ENCODE peak calls at places on chromosomes 11 and 22, in seven cellular contexts. Q is esophagus muscularis mucosa, B is left ventricle myocardium inferior, X is uterus, V is dorsolateral prefrontal cortex, R is GM06990, J is AG04450. A is an unnamed sample.

GRCh38 chr11:7667460-7667859 is 5.8 kb downstream of the CYB5R2 start:
- DNase-seq in Q (no peak), B (no peak), X (no peak), V (no peak), R (no peak), J (no peak), A (no peak)

GRCh38 chr11:126175261-126175885 is 36.1 kb downstream of the RPUSD4 start:
- DNase-seq in Q (no peak), B (peak), X (peak), V (no peak), R (no peak), J (no peak), A (peak)

GRCh38 chr11:95014184-95014821 is 10.8 kb upstream of the KDM4E start:
- DNase-seq in Q (no peak), B (no peak), X (no peak), V (no peak), R (no peak), J (no peak), A (no peak)

GRCh38 chr11:21883354-21883753 is 309.5 kb upstream of the ANO5 start:
- DNase-seq in Q (no peak), B (no peak), X (no peak), V (no peak), R (no peak), J (no peak), A (no peak)

GRCh38 chr11:129894281-129895125 is 875 bp downstream of the NFRKB start:
- DNase-seq in Q (no peak), B (no peak), X (no peak), V (no peak), R (no peak), J (no peak), A (no peak)

GRCh38 chr11:7292902-7293301 is 41.2 kb downstream of the SYT9 start:
- DNase-seq in Q (no peak), B (no peak), X (no peak), V (no peak), R (no peak), J (no peak), A (no peak)

GRCh38 chr11:109641549-109641948 is 219.6 kb downstream of the C11orf87 start:
- DNase-seq in Q (no peak), B (no peak), X (no peak), V (no peak), R (no peak), J (peak), A (no peak)

GRCh38 chr11:85831050-85831449 is 20.1 kb upstream of the SYTL2 start:
- DNase-seq in Q (no peak), B (no peak), X (no peak), V (no peak), R (no peak), J (no peak), A (no peak)

GRCh38 chr11:121163658-121164308 is 62.7 kb downstream of the TECTA start:
- DNase-seq in Q (peak), B (no peak), X (no peak), V (no peak), R (no peak), J (no peak), A (no peak)

GRCh38 chr11:125348704-125349635 is 147.1 kb downstream of the FEZ1 start:
- DNase-seq in Q (no peak), B (peak), X (peak), V (no peak), R (no peak), J (no peak), A (peak)

GRCh38 chr11:35295751-35296150 is 123.6 kb downstream of the SLC1A2 start:
- DNase-seq in Q (no peak), B (no peak), X (no peak), V (no peak), R (no peak), J (no peak), A (no peak)

GRCh38 chr11:60786811-60787567 is 1.9 kb downstream of the MS4A10 start:
- DNase-seq in Q (no peak), B (peak), X (peak), V (no peak), R (no peak), J (peak), A (peak)

GRCh38 chr11:12105471-12105870 is 4.9 kb upstream of the MICAL2 start:
- DNase-seq in Q (no peak), B (no peak), X (no peak), V (no peak), R (no peak), J (no peak), A (peak)

GRCh38 chr11:456533-456932 is 6.5 kb downstream of the PTDSS2 start:
- DNase-seq in Q (no peak), B (no peak), X (no peak), V (no peak), R (no peak), J (no peak), A (no peak)

GRCh38 chr22:28939394-28939793 is 56.0 kb downstream of the ZNRF3 start:
- DNase-seq in Q (no peak), B (no peak), X (no peak), V (no peak), R (no peak), J (no peak), A (no peak)

GRCh38 chr11:16395601-16396000 is 39.3 kb upstream of the SOX6 start:
- DNase-seq in Q (no peak), B (no peak), X (no peak), V (no peak), R (no peak), J (no peak), A (no peak)

GRCh38 chr22:20549232-20549841 is 41.9 kb downstream of the MED15 start:
- DNase-seq in Q (no peak), B (no peak), X (peak), V (peak), R (no peak), J (no peak), A (no peak)

GRCh38 chr22:46390652-46391301 is 55.3 kb downstream of the TRMU start:
- DNase-seq in Q (no peak), B (peak), X (no peak), V (no peak), R (no peak), J (peak), A (peak)

GRCh38 chr11:85740464-85741400 is 54.7 kb upstream of the CCDC89 start:
- DNase-seq in Q (peak), B (no peak), X (no peak), V (no peak), R (no peak), J (no peak), A (no peak)

GRCh38 chr11:65225284-65226102 is 36.3 kb upstream of the POLA2 start:
- DNase-seq in Q (no peak), B (peak), X (peak), V (peak), R (peak), J (peak), A (peak)

GRCh38 chr22:33706100-33706499 is 214.2 kb downstream of the LARGE1 start:
- DNase-seq in Q (no peak), B (no peak), X (no peak), V (peak), R (no peak), J (no peak), A (no peak)

GRCh38 chr11:131465746-131466145 is 95.3 kb downstream of the NTM start:
- DNase-seq in Q (no peak), B (no peak), X (no peak), V (no peak), R (no peak), J (no peak), A (no peak)

GRCh38 chr11:87463486-87464102 is 425.9 kb downstream of the TMEM135 start:
- DNase-seq in Q (peak), B (no peak), X (no peak), V (no peak), R (no peak), J (no peak), A (no peak)

GRCh38 chr22:22157500-22157822 is 87.1 kb upstream of the VPREB1 start:
- DNase-seq in Q (no peak), B (no peak), X (no peak), V (no peak), R (peak), J (no peak), A (no peak)

GRCh38 chr11:115579181-115579825 is 75.1 kb upstream of the CADM1 start:
- DNase-seq in Q (no peak), B (no peak), X (no peak), V (no peak), R (no peak), J (no peak), A (no peak)

GRCh38 chr11:19929655-19930054 is 217.0 kb downstream of the NAV2 start:
- DNase-seq in Q (no peak), B (no peak), X (no peak), V (no peak), R (no peak), J (no peak), A (no peak)

GRCh38 chr11:83816572-83817187 is 530.5 kb upstream of the CCDC90B start:
- DNase-seq in Q (no peak), B (no peak), X (no peak), V (no peak), R (no peak), J (no peak), A (no peak)

GRCh38 chr11:40417627-40418026 is 1041.8 kb downstream of the LRRC4C start:
- DNase-seq in Q (no peak), B (no peak), X (no peak), V (no peak), R (no peak), J (no peak), A (no peak)

GRCh38 chr11:65295001-65295400 is 19.7 kb upstream of the CDC42EP2 start:
- DNase-seq in Q (no peak), B (peak), X (no peak), V (no peak), R (no peak), J (no peak), A (no peak)

GRCh38 chr11:93626038-93626437 is 35.4 kb upstream of the CEP295 start:
- DNase-seq in Q (no peak), B (no peak), X (no peak), V (no peak), R (no peak), J (no peak), A (no peak)

GRCh38 chr22:40721266-40721665 is 42.0 kb downstream of the MCHR1 start:
- DNase-seq in Q (no peak), B (no peak), X (peak), V (no peak), R (no peak), J (no peak), A (no peak)

GRCh38 chr22:20494978-20495860 is at the start of gene KLHL22:
- DNase-seq in Q (no peak), B (no peak), X (peak), V (peak), R (no peak), J (no peak), A (no peak)

GRCh38 chr22:30205281-30206115 is 41.1 kb downstream of the LIF start:
- DNase-seq in Q (no peak), B (peak), X (peak), V (peak), R (no peak), J (peak), A (peak)

GRCh38 chr22:30204015-30204741 is 42.4 kb downstream of the LIF start:
- DNase-seq in Q (no peak), B (no peak), X (no peak), V (peak), R (no peak), J (no peak), A (peak)

GRCh38 chr22:30201970-30202369 is 44.6 kb downstream of the LIF start:
- DNase-seq in Q (no peak), B (no peak), X (no peak), V (peak), R (no peak), J (no peak), A (peak)

GRCh38 chr22:30204742-30205111 is 41.8 kb downstream of the LIF start:
- DNase-seq in Q (no peak), B (no peak), X (peak), V (peak), R (no peak), J (peak), A (peak)

DNA sequence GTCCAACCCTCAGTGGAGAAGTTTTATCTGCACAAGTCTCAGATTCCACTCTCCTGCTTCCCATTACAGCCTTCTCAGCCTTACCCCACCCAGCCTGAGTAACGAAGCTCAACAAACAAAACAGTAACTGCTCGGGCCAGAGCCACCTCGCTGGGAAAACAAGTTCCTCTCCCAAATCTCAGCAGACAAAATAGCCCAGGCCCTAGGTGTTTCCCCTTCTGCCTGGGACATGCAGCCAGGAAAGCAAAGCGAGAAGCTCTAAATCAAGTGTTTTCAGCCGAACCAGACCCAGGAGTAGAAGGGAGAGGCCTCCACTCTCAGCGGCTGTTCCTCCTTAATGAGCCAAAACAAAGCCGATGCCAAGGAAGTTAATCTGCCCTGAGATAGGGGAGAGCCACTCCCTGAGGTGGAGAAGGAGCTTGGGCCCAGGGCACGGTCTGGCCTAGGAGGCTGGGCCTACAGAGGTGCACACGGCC is 44.0 kb downstream of the LIF start:
- DNase-seq in Q (no peak), B (no peak), X (peak), V (peak), R (no peak), J (no peak), A (peak)
- H3K4me3 ChIP-seq in Q (no peak), B (no peak), X (no peak), V (no peak), R (no peak), J (no peak), A (no peak)

GRCh38 chr22:43880743-43881055 is 11.1 kb downstream of the PNPLA5 start:
- DNase-seq in Q (no peak), B (no peak), X (no peak), V (peak), R (no peak), J (no peak), A (no peak)
- TF ChIP-seq CTCF in Q (no peak), B (no peak), X (no peak), V (no peak), R (no peak), J (no peak), A (no peak)

DNA sequence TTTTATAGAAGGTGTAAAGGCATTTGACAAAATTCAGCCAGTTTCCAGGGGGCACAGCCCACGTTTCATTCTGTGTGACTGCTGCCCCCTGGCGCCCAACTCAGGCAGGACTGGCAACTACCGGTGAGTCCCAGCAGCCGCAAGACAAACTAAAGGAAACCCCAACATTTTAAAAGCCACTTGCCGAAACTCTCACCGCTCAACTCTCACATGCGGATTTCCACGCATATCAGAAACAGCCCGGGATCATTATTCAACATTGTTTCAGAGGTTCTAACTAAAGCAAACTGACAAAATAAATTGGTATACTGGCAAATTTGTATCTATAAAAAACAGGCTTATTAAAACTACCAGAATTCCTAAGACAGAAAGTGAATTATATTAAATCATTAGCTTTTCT is 48.2 kb downstream of the MORC2 start:
- DNase-seq in Q (peak), B (peak), X (peak), V (peak), R (peak), J (peak), A (peak)
- H3K4me3 ChIP-seq in Q (no peak), B (no peak), X (no peak), V (no peak), R (no peak), J (no peak), A (no peak)

DNA sequence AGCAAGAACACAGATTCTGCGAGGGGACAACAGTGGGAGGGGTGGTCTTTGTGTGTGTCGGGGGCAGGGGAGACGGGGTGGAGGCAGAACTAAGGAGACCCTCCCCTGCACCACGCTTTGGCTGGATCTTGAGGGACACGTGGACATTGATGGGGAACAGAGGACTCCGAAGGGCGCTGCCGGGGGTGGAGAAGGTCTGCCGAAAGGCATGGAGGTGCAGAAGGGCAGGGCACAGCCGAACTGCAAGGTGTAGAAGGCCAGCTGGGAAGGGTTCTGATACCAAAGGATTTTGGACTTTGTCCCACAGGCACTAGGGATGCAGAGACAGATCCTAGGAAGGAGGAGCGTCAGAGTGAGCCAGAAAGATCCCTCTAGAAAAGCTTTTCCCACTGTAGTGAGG is 107.7 kb upstream of the SYT13 start:
- DNase-seq in Q (no peak), B (no peak), X (no peak), V (no peak), R (no peak), J (no peak), A (no peak)
- TF ChIP-seq CTCF in Q (no peak), B (no peak), X (no peak), V (no peak), R (no peak), J (no peak), A (no peak)

GRCh38 chr11:119019996-119020395 is 1.4 kb downstream of the TRAPPC4 start:
- DNase-seq in Q (no peak), B (no peak), X (no peak), V (no peak), R (no peak), J (no peak), A (no peak)
- H3K4me3 ChIP-seq in Q (peak), B (peak), X (no peak), V (peak), R (peak), J (peak), A (no peak)

GRCh38 chr11:2298795-2299747 is 2.6 kb downstream of the C11orf21 start:
- DNase-seq in Q (peak), B (no peak), X (no peak), V (no peak), R (no peak), J (no peak), A (peak)
- TF ChIP-seq CTCF in Q (no peak), B (peak), X (no peak), V (no peak), R (peak), J (no peak), A (peak)

GRCh38 chr22:37021041-37021440 is 1.5 kb downstream of the MPST start:
- DNase-seq in Q (no peak), B (no peak), X (no peak), V (no peak), R (no peak), J (no peak), A (no peak)

GRCh38 chr22:37019309-37020191 is at the start of the genes MPST and TST:
- DNase-seq in Q (no peak), B (peak), X (peak), V (peak), R (peak), J (no peak), A (peak)

GRCh38 chr22:37018815-37019308 is 385 bp downstream of the TST start:
- DNase-seq in Q (peak), B (peak), X (peak), V (no peak), R (no peak), J (no peak), A (peak)

GRCh38 chr22:37021710-37022482 is 2.4 kb downstream of the MPST start:
- DNase-seq in Q (no peak), B (peak), X (no peak), V (no peak), R (no peak), J (no peak), A (peak)

GRCh38 chr22:37020192-37020479 is 594 bp downstream of the MPST start:
- DNase-seq in Q (no peak), B (no peak), X (no peak), V (no peak), R (no peak), J (no peak), A (peak)
- H3K4me3 ChIP-seq in Q (peak), B (peak), X (peak), V (peak), R (peak), J (peak), A (peak)

DNA sequence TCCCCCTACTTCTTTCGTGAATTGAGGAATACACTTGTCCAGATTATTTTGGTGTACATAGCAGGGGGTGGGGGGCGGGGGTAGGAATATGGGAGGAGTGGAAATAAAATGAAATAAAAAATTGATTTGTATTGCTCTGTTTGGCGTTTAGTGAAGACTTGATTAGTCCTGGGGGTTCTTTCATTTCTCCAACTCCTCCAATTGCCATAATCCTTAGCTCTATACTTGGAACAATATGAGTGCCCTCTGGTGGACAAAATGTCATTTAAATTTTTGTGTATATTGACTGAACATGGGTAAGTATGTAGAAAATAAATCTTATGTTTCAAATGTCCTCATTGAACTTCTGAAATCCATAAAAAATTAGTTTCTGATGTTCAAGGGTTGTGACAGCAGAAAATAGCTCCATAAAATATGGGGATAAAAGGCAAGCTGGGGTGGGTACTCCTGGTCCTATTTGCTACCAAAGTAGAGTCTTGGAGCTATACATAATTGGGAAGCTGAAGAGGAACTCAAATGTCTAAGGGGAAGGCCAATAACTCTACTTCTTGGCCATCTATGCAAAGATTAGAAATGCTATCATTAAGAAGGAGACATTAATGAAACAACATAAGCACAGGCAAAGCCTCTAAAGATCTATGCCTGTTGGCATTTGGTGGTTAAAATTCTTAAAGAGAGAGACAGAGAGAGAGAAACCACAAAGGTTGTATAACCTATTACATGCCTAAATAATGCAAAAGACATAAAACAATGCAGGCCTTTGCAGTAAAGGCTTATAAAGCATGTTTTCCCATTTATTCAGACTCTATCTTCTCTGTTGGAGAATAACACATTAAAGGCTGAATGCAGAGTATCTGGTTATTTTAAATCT is 421.6 kb downstream of the METTL15 start:
- DNase-seq in Q (no peak), B (no peak), X (no peak), V (no peak), R (peak), J (peak), A (no peak)
- TF ChIP-seq CTCF in Q (no peak), B (peak), X (no peak), V (peak), R (peak), J (peak), A (no peak)

GRCh38 chr11:1864216-1864615 is 11.3 kb downstream of the LSP1 start:
- DNase-seq in Q (no peak), B (peak), X (no peak), V (no peak), R (no peak), J (no peak), A (no peak)
- H3K4me3 ChIP-seq in Q (peak), B (peak), X (peak), V (no peak), R (no peak), J (no peak), A (no peak)

GRCh38 chr11:114251797-114252327 is 44.3 kb upstream of the NNMT start:
- DNase-seq in Q (no peak), B (no peak), X (no peak), V (no peak), R (no peak), J (no peak), A (no peak)
- TF ChIP-seq CTCF in Q (no peak), B (no peak), X (no peak), V (no peak), R (peak), J (no peak), A (no peak)